ENCODE peak calls at places on chromosomes 2 and 18, in four cellular contexts. T is GM12864, Y is fibroblast of pulmonary artery, W is astrocyte of the hippocampus. P is an unnamed sample.
A peak's percentile ranks its signal among the peaks of the same experiment; 100 is the strongest.

GRCh38 chr2:24512836-24513235 is 21.8 kb downstream of the NCOA1 start:
- DNase-seq in T (no peak), W (no peak), Y (peak; percentile 39), P (no peak)

GRCh38 chr2:47767880-47768609 is 14.9 kb upstream of the MSH6 start:
- DNase-seq in T (no peak), W (peak; percentile 77), Y (peak; percentile 56), P (peak; percentile 41)

GRCh38 chr2:173830169-173830568 is 135.0 kb downstream of the SP3 start:
- DNase-seq in W (no peak), T (no peak), Y (peak; percentile 52), P (no peak)

GRCh38 chr18:47981320-47981719 is 50.9 kb upstream of the SMAD2 start:
- DNase-seq in W (no peak), T (no peak), Y (no peak), P (no peak)

GRCh38 chr2:159605441-159606178 is 10.7 kb downstream of the BAZ2B start:
- DNase-seq in W (no peak), T (no peak), Y (peak; percentile 37), P (no peak)

GRCh38 chr2:221085376-221085900 is 486.7 kb downstream of the EPHA4 start:
- DNase-seq in Y (no peak), T (no peak), W (no peak), P (no peak)

GRCh38 chr2:23617167-23617787 is 232.3 kb downstream of the KLHL29 start:
- DNase-seq in T (no peak), Y (peak; percentile 77), W (peak; percentile 57), P (peak; percentile 50)

GRCh38 chr2:222421626-222422025 is 2.7 kb upstream of the SGPP2 start:
- DNase-seq in W (no peak), Y (no peak), T (no peak), P (no peak)

GRCh38 chr2:152676461-152676860 is 40.8 kb downstream of the PRPF40A start:
- DNase-seq in W (no peak), T (no peak), Y (no peak), P (no peak)

GRCh38 chr18:1797265-1797664 is 774.0 kb downstream of the METTL4 start:
- DNase-seq in W (no peak), T (no peak), Y (no peak), P (no peak)

GRCh38 chr2:224210495-224211472 is 171.7 kb upstream of the SERPINE2 start:
- DNase-seq in W (no peak), Y (no peak), T (no peak), P (no peak)